ENCODE peak calls at places on chromosomes 4 and X, in ten cellular contexts. M is Caco-2; V is CD8-positive, alpha-beta memory T cell; Z is fibroblast of lung; Y is NT2/D1; K is CD4-positive, CD25-positive, alpha-beta regulatory T cell; R is mesenchymal stem cell; T is ovary; Q is endodermal cell; C is MM.1S. I is an unnamed sample. For H3K4me1, the result is how much of the 10 kb centered on the place peaks cover.

GRCh38 chr4:7169134-7169533 is 23.2 kb upstream of the SORCS2 start:
- DNase-seq in M (peak), V (no peak), Z (no peak), Y (no peak), K (no peak), R (no peak), T (no peak), Q (peak), C (no peak), I (no peak)

GRCh38 chr4:175790067-175790466 is 22.0 kb downstream of the GPM6A start:
- DNase-seq in M (no peak), V (no peak), Z (no peak), Y (no peak), K (no peak), R (no peak), T (no peak), Q (no peak), C (no peak), I (no peak)

GRCh38 chr4:140135529-140136021 is 18.4 kb downstream of the MAML3 start:
- DNase-seq in M (no peak), V (no peak), Z (peak), Y (no peak), K (no peak), R (peak), T (peak), Q (no peak), C (no peak), I (no peak)

GRCh38 chrX:40867352-40867751 is 132.0 kb upstream of the MED14 start:
- DNase-seq in M (no peak), V (no peak), Z (peak), Y (no peak), K (no peak), R (peak), T (no peak), Q (no peak), C (no peak), I (no peak)

GRCh38 chrX:148811236-148811635 is 310.8 kb downstream of the AFF2 start:
- DNase-seq in M (no peak), V (no peak), Z (peak), Y (no peak), K (no peak), R (no peak), T (no peak), Q (no peak), C (no peak), I (no peak)

GRCh38 chr4:26192921-26193894 is 127.6 kb upstream of the RBPJ start:
- DNase-seq in M (no peak), V (no peak), Z (peak), Y (no peak), K (no peak), R (no peak), T (no peak), Q (no peak), C (no peak), I (no peak)

GRCh38 chrX:3514996-3515395 is 168.5 kb upstream of the MXRA5 start:
- DNase-seq in M (no peak), V (no peak), Z (no peak), Y (no peak), K (no peak), R (no peak), T (no peak), Q (no peak), C (no peak), I (no peak)

GRCh38 chr4:76226418-76226817 is 12.8 kb upstream of the SCARB2 start:
- DNase-seq in M (no peak), V (no peak), Z (no peak), Y (no peak), K (no peak), R (no peak), T (no peak), Q (no peak), C (no peak), I (no peak)

GRCh38 chrX:111254896-111255693 is 15.2 kb downstream of the CAPN6 start:
- DNase-seq in M (no peak), V (no peak), Z (no peak), Y (peak), K (no peak), R (no peak), T (no peak), Q (no peak), C (no peak), I (no peak)

GRCh38 chr4:612749-613125 is 12.6 kb upstream of the PDE6B start:
- DNase-seq in M (no peak), V (no peak), Z (no peak), Y (no peak), K (no peak), R (no peak), T (no peak), Q (peak), C (no peak), I (no peak)

GRCh38 chr4:83618431-83618830 is 82.5 kb downstream of the GPAT3 start:
- DNase-seq in M (peak), V (no peak), Z (peak), Y (no peak), K (no peak), R (peak), T (no peak), Q (no peak), C (no peak), I (no peak)

GRCh38 chrX:116173006-116173405 is 2.5 kb downstream of the AGTR2 start:
- DNase-seq in M (no peak), V (no peak), Z (no peak), Y (no peak), K (no peak), R (no peak), T (no peak), Q (no peak), C (no peak), I (no peak)

GRCh38 chr4:81470456-81471327 is 1.0 kb downstream of the RASGEF1B start:
- DNase-seq in M (peak), V (peak), Z (no peak), Y (no peak), K (peak), R (peak), T (peak), Q (peak), C (peak), I (peak)

GRCh38 chr4:38314663-38315062 is 349.3 kb upstream of the KLF3 start:
- DNase-seq in M (no peak), V (no peak), Z (no peak), Y (no peak), K (no peak), R (no peak), T (no peak), Q (no peak), C (no peak), I (no peak)

GRCh38 chr4:10051536-10052135 is 30.3 kb upstream of the SLC2A9 start:
- DNase-seq in M (no peak), V (no peak), Z (no peak), Y (no peak), K (no peak), R (no peak), T (no peak), Q (no peak), C (no peak), I (no peak)

GRCh38 chrX:15158736-15159406 is 111.0 kb downstream of the ASB9 start:
- DNase-seq in M (no peak), V (no peak), Z (no peak), Y (no peak), K (peak), R (no peak), T (no peak), Q (no peak), C (peak), I (no peak)

GRCh38 chr4:53695540-53696463 is 104.5 kb upstream of the LNX1 start:
- DNase-seq in M (no peak), V (no peak), Z (no peak), Y (no peak), K (no peak), R (no peak), T (no peak), Q (no peak), C (no peak), I (no peak)

GRCh38 chr4:52640808-52641595 is 18.1 kb downstream of the USP46 start:
- DNase-seq in M (no peak), V (no peak), Z (peak), Y (no peak), K (no peak), R (no peak), T (no peak), Q (no peak), C (no peak), I (no peak)

GRCh38 chrX:49043220-49043986 is at the start of gene TFE3:
- DNase-seq in M (peak), V (peak), Z (peak), Y (peak), K (peak), R (peak), T (peak), Q (peak), C (peak), I (peak)

GRCh38 chr4:76856183-76856969 is 41.6 kb downstream of the SOWAHB start:
- DNase-seq in M (peak), V (no peak), Z (peak), Y (no peak), K (no peak), R (peak), T (no peak), Q (no peak), C (no peak), I (no peak)

GRCh38 chr4:87541956-87542709 is 13.0 kb upstream of the SPARCL1 start:
- DNase-seq in M (no peak), V (no peak), Z (no peak), Y (no peak), K (no peak), R (no peak), T (no peak), Q (no peak), C (no peak), I (no peak)

GRCh38 chrX:120238947-120239346 is 11.7 kb upstream of the ZBTB33 start:
- DNase-seq in M (no peak), V (no peak), Z (no peak), Y (no peak), K (no peak), R (peak), T (no peak), Q (no peak), C (no peak), I (no peak)

GRCh38 chr4:26753642-26754041 is 107.0 kb upstream of the STIM2 start:
- DNase-seq in M (no peak), V (no peak), Z (peak), Y (no peak), K (no peak), R (peak), T (no peak), Q (no peak), C (no peak), I (no peak)

GRCh38 chr4:149923736-149924135 is 108.1 kb upstream of the IQCM start:
- DNase-seq in M (no peak), V (no peak), Z (no peak), Y (no peak), K (no peak), R (no peak), T (no peak), Q (no peak), C (no peak), I (no peak)

GRCh38 chr4:477686-478085 is 21.3 kb downstream of the ZNF721 start:
- DNase-seq in M (no peak), V (no peak), Z (no peak), Y (no peak), K (no peak), R (no peak), T (no peak), Q (no peak), C (no peak), I (no peak)

GRCh38 chr4:186144596-186145569 is 40.4 kb downstream of the FAM149A start:
- DNase-seq in M (peak), V (no peak), Z (peak), Y (peak), K (no peak), R (peak), T (peak), Q (peak), C (peak), I (no peak)

DNA sequence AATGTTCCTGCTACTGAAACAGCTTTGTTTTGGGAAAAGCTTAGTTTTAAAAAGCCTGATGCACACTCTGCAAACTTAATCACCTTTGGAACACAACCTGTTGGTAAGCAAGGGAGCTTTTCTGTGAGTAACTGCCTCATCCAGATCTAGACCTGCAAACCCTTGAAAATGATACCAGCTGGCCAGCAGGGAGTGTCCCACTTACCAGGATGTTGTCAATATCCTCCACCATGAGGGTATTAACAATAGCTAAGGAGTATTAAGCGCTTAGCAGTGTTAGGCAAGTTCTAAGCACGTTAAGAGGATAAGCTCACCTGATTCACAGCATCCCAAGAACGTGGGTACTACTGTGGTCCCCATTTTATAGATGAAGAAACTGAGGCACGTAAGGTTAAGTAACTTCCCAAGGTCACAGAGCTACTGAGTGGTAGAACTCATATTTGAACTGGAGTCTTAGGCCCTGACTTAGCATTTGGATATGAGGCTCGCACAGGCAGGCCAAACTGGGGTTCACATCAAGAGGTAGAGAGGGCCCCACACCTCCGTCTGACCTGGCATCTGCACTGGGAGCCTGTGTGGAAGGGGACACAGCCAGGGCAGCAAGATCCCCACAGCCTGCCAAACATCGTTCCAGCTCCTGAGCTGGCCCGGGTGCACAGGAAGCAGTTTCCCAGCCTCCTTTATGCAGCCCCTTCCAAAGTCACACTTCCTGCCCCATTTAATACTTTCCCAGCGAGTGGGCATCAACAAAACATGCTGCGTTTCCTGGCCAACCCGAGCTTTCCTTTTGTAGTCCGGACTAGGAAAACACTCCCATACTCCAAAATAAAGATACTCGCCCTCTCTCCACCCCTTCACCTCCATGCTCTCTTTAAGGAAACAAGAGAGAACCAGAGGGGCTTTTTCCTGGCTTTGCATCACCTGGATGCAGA is 32.6 kb downstream of the IRF2 start:
- DNase-seq in M (no peak), V (no peak), Z (peak), Y (no peak), K (no peak), R (no peak), T (no peak), Q (peak), C (no peak), I (no peak)
- H3K4me3 ChIP-seq in M (no peak), V (no peak), Z (no peak), Y (no peak), K (no peak), R (no peak), T (no peak), Q (no peak), C (no peak), I (no peak)

GRCh38 chrX:142613403-142613802 is 408.3 kb upstream of the MAGEC2 start:
- DNase-seq in M (no peak), V (no peak), Z (no peak), Y (no peak), K (no peak), R (no peak), T (no peak), Q (no peak), C (no peak), I (no peak)
- H3K4me1 ChIP-seq in M (under half), V (under half), Z (under half), Y (under half), K (under half), R (under half), T (under half), Q (under half), C (under half), I (under half)

DNA sequence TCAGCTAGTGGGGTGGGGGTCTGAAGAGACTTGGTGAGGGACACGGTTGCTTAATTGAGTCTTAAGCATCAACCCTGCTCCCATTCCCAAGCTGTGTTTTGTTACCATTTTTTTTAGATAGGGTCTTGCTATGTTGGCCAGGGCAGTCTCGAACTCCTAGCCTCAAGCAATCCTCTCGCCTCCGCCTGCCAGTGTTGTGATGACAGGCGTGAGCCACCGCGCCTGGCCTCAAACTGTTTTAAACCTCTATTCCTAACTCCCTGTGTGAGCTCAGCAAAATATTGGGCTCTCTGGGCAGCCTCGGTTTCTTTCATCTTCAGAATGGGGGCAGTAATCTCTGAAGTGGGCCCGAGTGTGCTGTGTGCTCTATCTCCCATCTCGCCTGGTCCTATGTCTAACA is 26.3 kb upstream of the BCORL1 start:
- DNase-seq in M (no peak), V (no peak), Z (no peak), Y (no peak), K (no peak), R (no peak), T (no peak), Q (no peak), C (no peak), I (no peak)
- H3K4me3 ChIP-seq in M (peak), V (no peak), Z (no peak), Y (no peak), K (no peak), R (no peak), T (no peak), Q (peak), C (no peak), I (no peak)

DNA sequence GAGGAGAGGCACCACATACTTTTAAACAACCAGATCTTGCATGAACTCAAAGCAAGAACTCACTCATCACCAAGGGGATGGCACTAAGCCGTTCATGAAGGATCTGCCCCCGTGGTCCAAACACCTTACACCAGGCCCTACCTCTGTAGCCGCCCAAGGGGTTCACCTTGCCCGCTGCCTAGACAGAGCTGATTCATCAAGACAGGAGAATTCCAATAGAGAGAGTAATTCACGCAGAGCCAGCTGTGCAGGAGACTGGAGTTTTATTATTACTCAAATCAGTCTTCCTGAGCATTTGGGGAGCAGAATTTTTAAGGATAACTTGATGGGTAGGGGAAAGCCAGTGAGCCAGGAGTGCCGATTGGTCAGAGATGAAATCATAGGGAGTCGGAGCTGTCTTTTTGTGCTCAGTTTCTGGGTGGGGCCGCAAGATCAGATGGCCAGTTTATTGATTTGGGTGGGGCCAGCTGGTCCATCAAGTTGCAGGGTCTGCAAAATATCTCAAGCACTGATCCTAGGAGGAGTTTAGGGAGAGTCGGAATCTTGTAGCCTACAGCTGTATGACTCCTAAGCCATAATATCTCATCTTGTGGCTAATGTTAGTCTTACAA is 364.7 kb downstream of the PCDH7 start:
- DNase-seq in M (no peak), V (no peak), Z (no peak), Y (no peak), K (no peak), R (peak), T (no peak), Q (peak), C (no peak), I (no peak)
- H3K4me1 ChIP-seq in M (under half), V (under half), Z (under half), Y (under half), K (under half), R (under half), T (under half), Q (under half), C (under half), I (under half)

GRCh38 chr4:98987720-98988119 is 7.8 kb upstream of the METAP1 start:
- DNase-seq in M (no peak), V (no peak), Z (no peak), Y (no peak), K (no peak), R (no peak), T (no peak), Q (no peak), C (no peak), I (no peak)
- H3K4me3 ChIP-seq in M (no peak), V (no peak), Z (no peak), Y (no peak), K (no peak), R (no peak), T (no peak), Q (no peak), C (no peak), I (no peak)

I was measured in naive thymus-derived CD4-positive, alpha-beta T cell.